ENCODE peak calls at places on chromosome 7, in six cellular contexts. G is progenitor cell of endocrine pancreas, B is fibroblast of lung, X is heart right ventricle, Q is HuH-7, R is ureter. M is an unnamed sample.

GRCh38 chr7:140605337-140605736 is 35.3 kb downstream of the DENND2A start:
- DNase-seq in G (no peak), B (peak), X (no peak), Q (no peak), R (no peak), M (no peak)

GRCh38 chr7:92422926-92423325 is 24.4 kb upstream of the GATAD1 start:
- DNase-seq in G (no peak), B (no peak), X (no peak), Q (no peak), R (no peak), M (no peak)

GRCh38 chr7:44541028-44541869 is at the start of gene NPC1L1:
- DNase-seq in G (peak), B (no peak), X (no peak), Q (peak), R (no peak), M (no peak)

GRCh38 chr7:5422324-5423271 is 1.0 kb downstream of the TNRC18 start:
- DNase-seq in G (no peak), B (peak), X (no peak), Q (no peak), R (no peak), M (no peak)

GRCh38 chr7:15864260-15864991 is 177.9 kb upstream of the MEOX2 start:
- DNase-seq in G (no peak), B (peak), X (no peak), Q (no peak), R (no peak), M (no peak)

GRCh38 chr7:151387161-151388006 is 22.5 kb downstream of the WDR86 start:
- DNase-seq in G (no peak), B (no peak), X (no peak), Q (no peak), R (no peak), M (no peak)

GRCh38 chr7:77415822-77416620 is at the start of gene GSAP:
- DNase-seq in G (peak), B (peak), X (peak), Q (peak), R (peak), M (peak)

GRCh38 chr7:3300221-3300650 is 816 bp upstream of the SDK1 start:
- DNase-seq in G (no peak), B (peak), X (no peak), Q (no peak), R (no peak), M (no peak)

GRCh38 chr7:85186521-85187241 is at the start of gene SEMA3D:
- DNase-seq in G (peak), B (peak), X (peak), Q (peak), R (peak), M (peak)